ENCODE peak calls at places on chromosomes 16 and 17, in five cellular contexts. O is prostate gland, G is fibroblast of lung, K is colonic mucosa, B is heart right ventricle. Q is an unnamed sample. For H3K9me3, the result is how much of the 10 kb centered on the place peaks cover.

GRCh38 chr16:19888834-19889233 is 4.2 kb upstream of the GPRC5B start:
- DNase-seq in O (no peak), G (no peak), K (no peak), B (no peak), Q (no peak)

GRCh38 chr17:6138761-6139446 is 68.7 kb downstream of the WSCD1 start:
- DNase-seq in O (no peak), G (no peak), K (no peak), B (no peak), Q (no peak)

GRCh38 chr16:11139624-11140375 is 116.2 kb downstream of the SOCS1 start:
- DNase-seq in O (no peak), G (peak), K (no peak), B (no peak), Q (no peak)

GRCh38 chr16:49416276-49416675 is 42.7 kb downstream of the C16orf78 start:
- DNase-seq in O (no peak), G (no peak), K (no peak), B (no peak), Q (no peak)

GRCh38 chr16:26993988-26994387 is 72.7 kb upstream of the C16orf82 start:
- DNase-seq in O (no peak), G (peak), K (no peak), B (no peak), Q (no peak)

GRCh38 chr16:71432906-71433305 is 8.9 kb downstream of the TLE7 start:
- DNase-seq in O (no peak), G (no peak), K (no peak), B (no peak), Q (no peak)

GRCh38 chr16:50473375-50473945 is 74.7 kb upstream of the NKD1 start:
- DNase-seq in O (no peak), G (peak), K (no peak), B (no peak), Q (no peak)

GRCh38 chr16:11361751-11362742 is 16.8 kb downstream of the RMI2 start:
- DNase-seq in O (no peak), G (no peak), K (no peak), B (no peak), Q (no peak)

GRCh38 chr17:72587156-72587555 is 466.3 kb downstream of the SOX9 start:
- DNase-seq in O (no peak), G (peak), K (no peak), B (no peak), Q (no peak)

GRCh38 chr16:78199325-78200022 is 100.0 kb downstream of the WWOX start:
- DNase-seq in O (no peak), G (no peak), K (peak), B (no peak), Q (no peak)

GRCh38 chr17:79988163-79988971 is 47.3 kb downstream of the TBC1D16 start:
- DNase-seq in O (no peak), G (peak), K (peak), B (no peak), Q (no peak)

DNA sequence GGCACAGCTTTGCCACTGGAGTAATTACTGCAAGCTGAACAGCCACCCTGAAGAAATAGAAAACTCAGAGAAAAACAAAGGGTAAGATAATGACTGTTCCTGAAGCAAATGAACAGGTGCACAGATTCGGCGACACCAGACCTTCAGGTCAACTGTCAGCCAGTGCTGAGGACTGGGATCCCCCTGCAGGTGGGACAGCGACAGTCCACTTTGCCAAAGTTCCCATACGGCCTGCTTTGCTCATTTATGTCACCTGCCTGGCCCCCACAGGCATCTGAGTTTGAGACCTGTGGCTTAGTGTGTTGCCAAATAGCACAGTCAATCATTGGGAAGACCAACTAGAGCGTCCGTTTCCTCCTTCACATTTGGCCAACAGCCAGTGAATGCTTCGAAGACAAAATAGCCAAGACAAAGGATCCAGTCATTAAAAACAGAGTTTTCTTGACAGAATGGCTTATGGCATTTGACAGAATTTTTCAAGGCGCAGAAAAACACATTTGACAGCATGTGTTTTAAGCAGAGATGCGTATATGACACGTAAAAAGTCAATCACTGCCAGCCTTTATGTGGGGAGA is 113.8 kb downstream of the ABCC12 start:
- DNase-seq in O (no peak), G (no peak), K (no peak), B (no peak), Q (no peak)
- TF ChIP-seq CTCF in O (no peak), G (no peak), K (no peak), B (no peak), Q (no peak)

DNA sequence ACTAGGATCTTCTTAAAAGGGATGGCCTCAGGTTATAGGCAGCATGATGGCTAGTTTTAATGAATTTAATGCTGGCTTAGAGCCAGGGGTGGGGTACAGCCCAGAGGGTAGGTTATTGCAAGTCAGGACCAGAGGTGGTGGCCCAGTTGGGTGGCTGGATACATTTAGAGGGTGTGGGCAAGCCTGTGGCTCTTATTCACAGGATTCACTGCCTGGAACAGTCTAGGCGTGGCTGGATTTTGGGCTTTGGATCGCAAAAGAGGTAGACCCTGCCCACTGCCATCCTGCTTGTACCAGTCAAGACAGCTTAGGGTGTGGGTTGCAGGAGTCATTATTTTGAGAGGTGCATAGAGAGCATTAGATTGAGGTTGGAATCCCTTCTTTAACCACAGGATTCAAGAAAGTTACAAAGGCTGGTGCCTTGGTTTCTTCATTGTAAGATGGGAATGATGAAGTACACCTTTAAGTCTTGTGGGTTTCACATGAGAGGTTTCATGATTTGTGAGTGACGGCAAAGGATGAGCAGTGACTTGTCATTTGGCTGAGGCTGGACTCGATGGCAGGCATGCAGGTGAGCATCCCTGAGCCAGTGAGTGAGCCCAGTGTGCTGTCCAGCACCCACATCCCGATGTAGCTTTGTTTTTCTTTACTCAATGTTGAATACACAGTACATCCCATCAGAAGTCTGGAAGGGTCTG is 85.2 kb downstream of the KSR1 start:
- DNase-seq in O (no peak), G (no peak), K (no peak), B (no peak), Q (no peak)
- H3K27ac ChIP-seq in O (no peak), G (no peak), K (no peak), B (no peak), Q (no peak)

DNA sequence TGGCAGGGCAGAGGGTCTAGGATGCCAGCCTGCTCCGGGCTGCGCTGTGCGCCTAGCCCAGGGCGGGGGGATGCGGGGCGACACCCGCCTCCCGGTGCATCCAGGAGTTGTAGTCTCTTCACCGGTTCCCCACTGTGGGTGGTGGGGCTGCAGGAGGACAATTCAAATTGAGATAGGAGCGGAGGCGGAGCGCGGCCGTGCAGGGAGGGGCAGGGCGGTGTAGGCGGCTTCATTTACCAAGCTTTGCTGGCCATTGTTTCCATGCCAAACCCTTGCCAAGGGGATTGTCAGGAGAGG is 2047.4 kb downstream of the TP53TG3F start:
- DNase-seq in O (no peak), G (no peak), K (no peak), B (no peak), Q (no peak)
- H3K9me3 ChIP-seq in O (under half), G (under half), K (under half), B (under half), Q (under half)

GRCh38 chr17:16100737-16101400 is 101.2 kb downstream of the TTC19 start:
- DNase-seq in O (no peak), G (peak), K (no peak), B (no peak), Q (no peak)
- TF ChIP-seq CTCF in O (no peak), G (no peak), K (no peak), B (no peak), Q (no peak)

DNA sequence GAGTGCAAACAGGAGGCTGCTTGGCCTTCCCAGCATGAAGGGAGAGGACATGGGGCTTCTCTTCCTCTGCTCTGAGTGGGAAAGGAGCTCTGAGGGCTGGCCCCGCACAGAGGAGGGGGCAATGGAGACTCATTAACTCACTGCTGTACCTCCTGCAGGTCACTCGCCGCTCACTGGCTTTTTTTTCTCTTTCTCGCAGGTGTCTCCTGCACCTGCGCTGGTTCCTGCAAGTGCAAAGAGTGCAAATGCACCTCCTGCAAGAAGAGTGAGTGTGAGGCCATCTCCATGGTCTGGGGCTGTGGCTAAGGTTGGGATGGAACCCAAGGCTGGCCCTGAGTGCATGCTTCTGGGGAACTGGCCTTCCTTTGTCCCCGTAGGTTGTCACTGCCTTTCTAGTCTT is 717 bp downstream of the MT1F start:
- DNase-seq in O (no peak), G (no peak), K (no peak), B (no peak), Q (no peak)
- H3K27ac ChIP-seq in O (no peak), G (no peak), K (no peak), B (no peak), Q (no peak)